ENCODE peak calls at places on chromosome 19, in four cellular contexts. C is CD4-positive, alpha-beta memory T cell; L is colonic mucosa; W is heart right ventricle. T is an unnamed sample.

GRCh38 chr19:41871573-41872383 is 5.3 kb upstream of the CD79A start:
- DNase-seq in C (peak), L (no peak), W (peak), T (no peak)

GRCh38 chr19:49691243-49692101 is 556 bp downstream of the CPT1C start:
- DNase-seq in C (no peak), L (peak), W (no peak), T (peak)

GRCh38 chr19:15595069-15595468 is 19.9 kb upstream of the CYP4F8 start:
- DNase-seq in C (no peak), L (no peak), W (no peak), T (no peak)

GRCh38 chr19:2888739-2889224 is 11.9 kb upstream of the ZNF57 start:
- DNase-seq in C (peak), L (no peak), W (no peak), T (no peak)

GRCh38 chr19:782195-783043 is 14.8 kb upstream of the PTBP1 start:
- DNase-seq in C (no peak), L (no peak), W (no peak), T (no peak)

GRCh38 chr19:2252481-2253105 is 3.5 kb downstream of the AMH start:
- DNase-seq in C (no peak), L (no peak), W (no peak), T (no peak)

GRCh38 chr19:39297931-39298634 is 1.9 kb downstream of the IFNL1 start:
- DNase-seq in C (peak), L (no peak), W (no peak), T (no peak)

GRCh38 chr19:55444720-55445045 is 1.6 kb upstream of the SHISA7 start:
- DNase-seq in C (no peak), L (no peak), W (no peak), T (no peak)

GRCh38 chr19:16013851-16014840 is 62.1 kb upstream of the TPM4 start:
- DNase-seq in C (no peak), L (no peak), W (no peak), T (no peak)

GRCh38 chr19:16449330-16449961 is 22.3 kb downstream of the EPS15L1 start:
- DNase-seq in C (peak), L (no peak), W (no peak), T (no peak)

GRCh38 chr19:532578-533484 is 1.3 kb downstream of the CDC34 start:
- DNase-seq in C (peak), L (peak), W (peak), T (no peak)